ENCODE peak calls at places on chromosomes 1 and 21, in five cellular contexts. One of them, this sample, is unnamed.
A peak's percentile ranks its signal among the peaks of the same experiment; 100 is the strongest.

GRCh38 chr1:207424570-207425131 is 29.5 kb upstream of the CR2 start:
- DNase-seq in colonic mucosa: no peak
- DNase-seq in ovary: no peak
- DNase-seq in prostate gland: no peak
- DNase-seq in OCI-LY7: no peak
- DNase-seq in this sample: no peak

GRCh38 chr1:201538618-201539551 is at the start of gene NAV1:
- DNase-seq in colonic mucosa: peak; percentile 55
- DNase-seq in ovary: peak; percentile 63
- DNase-seq in prostate gland: no peak
- DNase-seq in OCI-LY7: no peak
- DNase-seq in this sample: peak; percentile 70

GRCh38 chr1:187415065-187415464 is 586.3 kb downstream of the PLA2G4A start:
- DNase-seq in colonic mucosa: no peak
- DNase-seq in ovary: no peak
- DNase-seq in prostate gland: no peak
- DNase-seq in OCI-LY7: no peak
- DNase-seq in this sample: no peak

GRCh38 chr1:223358826-223359225 is 5.2 kb downstream of the SUSD4 start:
- DNase-seq in colonic mucosa: no peak
- DNase-seq in ovary: no peak
- DNase-seq in prostate gland: no peak
- DNase-seq in OCI-LY7: no peak
- DNase-seq in this sample: no peak

GRCh38 chr1:30879940-30880339 is 28.6 kb downstream of the SDC3 start:
- DNase-seq in colonic mucosa: no peak
- DNase-seq in ovary: no peak
- DNase-seq in prostate gland: no peak
- DNase-seq in OCI-LY7: no peak
- DNase-seq in this sample: no peak

GRCh38 chr1:9257851-9258250 is 23.3 kb downstream of the H6PD start:
- DNase-seq in colonic mucosa: no peak
- DNase-seq in ovary: no peak
- DNase-seq in prostate gland: no peak
- DNase-seq in OCI-LY7: no peak
- DNase-seq in this sample: no peak

GRCh38 chr1:241532864-241533263 is 686 bp downstream of the KMO start:
- DNase-seq in colonic mucosa: no peak
- DNase-seq in ovary: no peak
- DNase-seq in prostate gland: no peak
- DNase-seq in OCI-LY7: peak; percentile 80
- DNase-seq in this sample: no peak

GRCh38 chr1:198794498-198794897 is 155.7 kb downstream of the PTPRC start:
- DNase-seq in colonic mucosa: no peak
- DNase-seq in ovary: no peak
- DNase-seq in prostate gland: no peak
- DNase-seq in OCI-LY7: no peak
- DNase-seq in this sample: no peak

GRCh38 chr21:23809573-23809972 is 1797.7 kb downstream of the MRPL39 start:
- DNase-seq in colonic mucosa: no peak
- DNase-seq in ovary: no peak
- DNase-seq in prostate gland: no peak
- DNase-seq in OCI-LY7: no peak
- DNase-seq in this sample: no peak

GRCh38 chr1:84294751-84295150 is 6.8 kb upstream of the SAMD13 start:
- DNase-seq in colonic mucosa: no peak
- DNase-seq in ovary: no peak
- DNase-seq in prostate gland: no peak
- DNase-seq in OCI-LY7: no peak
- DNase-seq in this sample: no peak

GRCh38 chr1:112808861-112809684 is 93.9 kb upstream of the PPM1J start:
- DNase-seq in colonic mucosa: peak; percentile 85
- DNase-seq in ovary: peak; percentile 79
- DNase-seq in prostate gland: peak; percentile 57
- DNase-seq in OCI-LY7: peak; percentile 57
- DNase-seq in this sample: peak; percentile 58

GRCh38 chr1:218439541-218440295 is 94.6 kb downstream of the TGFB2 start:
- DNase-seq in colonic mucosa: no peak
- DNase-seq in ovary: no peak
- DNase-seq in prostate gland: peak; percentile 52
- DNase-seq in OCI-LY7: no peak
- DNase-seq in this sample: no peak

GRCh38 chr1:57470028-57470427 is 46.2 kb upstream of the DAB1 start:
- DNase-seq in colonic mucosa: no peak
- DNase-seq in ovary: no peak
- DNase-seq in prostate gland: no peak
- DNase-seq in OCI-LY7: no peak
- DNase-seq in this sample: no peak

GRCh38 chr1:178492341-178492740 is 4.4 kb downstream of the CLEC20A start:
- DNase-seq in colonic mucosa: no peak
- DNase-seq in ovary: no peak
- DNase-seq in prostate gland: no peak
- DNase-seq in OCI-LY7: no peak
- DNase-seq in this sample: no peak

GRCh38 chr1:93814059-93814794 is 64.8 kb downstream of the DNTTIP2 start:
- DNase-seq in colonic mucosa: peak; percentile 69
- DNase-seq in ovary: peak; percentile 39
- DNase-seq in prostate gland: peak; percentile 71
- DNase-seq in OCI-LY7: peak; percentile 85
- DNase-seq in this sample: peak; percentile 67

GRCh38 chr1:155277896-155278688 is 829 bp downstream of the HCN3 start:
- DNase-seq in colonic mucosa: peak; percentile 78
- DNase-seq in ovary: peak; percentile 77
- DNase-seq in prostate gland: peak; percentile 26
- DNase-seq in OCI-LY7: peak; percentile 75
- DNase-seq in this sample: peak; percentile 82

GRCh38 chr21:33657124-33657842 is 15.0 kb downstream of the ITSN1 start:
- DNase-seq in colonic mucosa: peak; percentile 22
- DNase-seq in ovary: no peak
- DNase-seq in prostate gland: no peak
- DNase-seq in OCI-LY7: no peak
- DNase-seq in this sample: no peak

GRCh38 chr1:184456189-184456588 is 69.4 kb downstream of the C1orf21 start:
- DNase-seq in colonic mucosa: no peak
- DNase-seq in ovary: no peak
- DNase-seq in prostate gland: no peak
- DNase-seq in OCI-LY7: no peak
- DNase-seq in this sample: no peak

GRCh38 chr1:244642526-244642925 is 10.4 kb upstream of the DESI2 start:
- DNase-seq in colonic mucosa: no peak
- DNase-seq in ovary: no peak
- DNase-seq in prostate gland: no peak
- DNase-seq in OCI-LY7: no peak
- DNase-seq in this sample: no peak

GRCh38 chr1:163166886-163167555 is 35.7 kb downstream of the RGS5 start:
- DNase-seq in colonic mucosa: no peak
- DNase-seq in ovary: no peak
- DNase-seq in prostate gland: no peak
- DNase-seq in OCI-LY7: no peak
- DNase-seq in this sample: no peak

GRCh38 chr1:232600430-232601258 is 29.3 kb downstream of the SIPA1L2 start:
- DNase-seq in colonic mucosa: no peak
- DNase-seq in ovary: no peak
- DNase-seq in prostate gland: no peak
- DNase-seq in OCI-LY7: peak; percentile 49
- DNase-seq in this sample: no peak

GRCh38 chr1:173255214-173255813 is 48.2 kb upstream of the TNFSF4 start:
- DNase-seq in colonic mucosa: peak; percentile 34
- DNase-seq in ovary: no peak
- DNase-seq in prostate gland: no peak
- DNase-seq in OCI-LY7: peak; percentile 54
- DNase-seq in this sample: peak; percentile 23

GRCh38 chr21:42665484-42665883 is 12.1 kb downstream of the PDE9A start:
- DNase-seq in colonic mucosa: no peak
- DNase-seq in ovary: no peak
- DNase-seq in prostate gland: no peak
- DNase-seq in OCI-LY7: no peak
- DNase-seq in this sample: no peak

GRCh38 chr1:193539731-193540459 is 353.5 kb upstream of the B3GALT2 start:
- DNase-seq in colonic mucosa: no peak
- DNase-seq in ovary: no peak
- DNase-seq in prostate gland: no peak
- DNase-seq in OCI-LY7: peak; percentile 41
- DNase-seq in this sample: no peak

GRCh38 chr1:234270103-234270502 is 103.2 kb upstream of the COA6 start:
- DNase-seq in colonic mucosa: no peak
- DNase-seq in ovary: no peak
- DNase-seq in prostate gland: no peak
- DNase-seq in OCI-LY7: no peak
- DNase-seq in this sample: no peak

GRCh38 chr1:186828612-186829542 is at the start of gene PLA2G4A:
- DNase-seq in colonic mucosa: peak; percentile 67
- DNase-seq in ovary: peak; percentile 49
- DNase-seq in prostate gland: peak; percentile 47
- DNase-seq in OCI-LY7: no peak
- DNase-seq in this sample: no peak

GRCh38 chr1:230379928-230380327 is 46.2 kb downstream of the PGBD5 start:
- DNase-seq in colonic mucosa: no peak
- DNase-seq in ovary: no peak
- DNase-seq in prostate gland: no peak
- DNase-seq in OCI-LY7: no peak
- DNase-seq in this sample: no peak

GRCh38 chr1:35931424-35932157 is 686 bp downstream of the AGO3 start:
- DNase-seq in colonic mucosa: peak; percentile 38
- DNase-seq in ovary: peak; percentile 61
- DNase-seq in prostate gland: peak; percentile 37
- DNase-seq in OCI-LY7: no peak
- DNase-seq in this sample: no peak

GRCh38 chr21:45406801-45407628 is 2.0 kb downstream of the COL18A1 start:
- DNase-seq in colonic mucosa: no peak
- DNase-seq in ovary: peak; percentile 63
- DNase-seq in prostate gland: no peak
- DNase-seq in OCI-LY7: peak; percentile 2
- DNase-seq in this sample: no peak
- H3K4me3 ChIP-seq in colonic mucosa: peak overlapping the region; percentile 43
- H3K4me3 ChIP-seq in ovary: peak overlapping the region; percentile 68
- H3K4me3 ChIP-seq in prostate gland: no peak overlapping the region
- H3K4me3 ChIP-seq in OCI-LY7: no peak overlapping the region
- H3K4me3 ChIP-seq in this sample: no peak overlapping the region

DNA sequence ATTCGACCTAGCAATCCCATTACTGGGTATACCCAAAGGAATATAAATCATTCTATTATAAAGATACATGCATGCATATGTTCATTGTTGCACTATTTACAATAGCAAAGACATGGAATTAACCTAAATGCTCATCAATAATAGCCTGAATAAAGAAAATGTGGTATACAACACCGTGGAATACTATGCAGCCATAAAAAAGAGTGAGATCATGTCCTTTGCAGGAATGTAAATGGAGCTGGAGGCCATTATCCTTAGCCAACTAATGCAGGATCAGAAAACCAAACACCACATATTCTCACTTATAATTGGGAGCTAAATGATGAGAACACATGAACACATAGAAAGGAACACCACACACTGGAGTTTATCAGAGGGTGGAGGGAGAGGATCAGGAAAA is 69.5 kb upstream of the TNR start:
- DNase-seq in colonic mucosa: no peak
- DNase-seq in ovary: no peak
- DNase-seq in prostate gland: no peak
- DNase-seq in OCI-LY7: no peak
- DNase-seq in this sample: no peak
- H3K4me3 ChIP-seq in colonic mucosa: no peak overlapping the region
- H3K4me3 ChIP-seq in ovary: no peak overlapping the region
- H3K4me3 ChIP-seq in prostate gland: no peak overlapping the region
- H3K4me3 ChIP-seq in OCI-LY7: no peak overlapping the region
- H3K4me3 ChIP-seq in this sample: no peak overlapping the region

GRCh38 chr1:6026095-6026809 is 19.4 kb upstream of the KCNAB2 start:
- DNase-seq in colonic mucosa: peak; percentile 90
- DNase-seq in ovary: peak; percentile 47
- DNase-seq in prostate gland: peak; percentile 39
- DNase-seq in OCI-LY7: peak; percentile 93
- DNase-seq in this sample: no peak

GRCh38 chr1:6029351-6029750 is 16.3 kb upstream of the KCNAB2 start:
- DNase-seq in colonic mucosa: no peak
- DNase-seq in ovary: no peak
- DNase-seq in prostate gland: no peak
- DNase-seq in OCI-LY7: no peak
- DNase-seq in this sample: no peak

GRCh38 chr1:6025269-6026094 is 20.2 kb upstream of the KCNAB2 start:
- DNase-seq in colonic mucosa: no peak
- DNase-seq in ovary: no peak
- DNase-seq in prostate gland: no peak
- DNase-seq in OCI-LY7: no peak
- DNase-seq in this sample: no peak

GRCh38 chr1:6028042-6028895 is 17.4 kb upstream of the KCNAB2 start:
- DNase-seq in colonic mucosa: peak; percentile 34
- DNase-seq in ovary: no peak
- DNase-seq in prostate gland: no peak
- DNase-seq in OCI-LY7: no peak
- DNase-seq in this sample: no peak

DNA sequence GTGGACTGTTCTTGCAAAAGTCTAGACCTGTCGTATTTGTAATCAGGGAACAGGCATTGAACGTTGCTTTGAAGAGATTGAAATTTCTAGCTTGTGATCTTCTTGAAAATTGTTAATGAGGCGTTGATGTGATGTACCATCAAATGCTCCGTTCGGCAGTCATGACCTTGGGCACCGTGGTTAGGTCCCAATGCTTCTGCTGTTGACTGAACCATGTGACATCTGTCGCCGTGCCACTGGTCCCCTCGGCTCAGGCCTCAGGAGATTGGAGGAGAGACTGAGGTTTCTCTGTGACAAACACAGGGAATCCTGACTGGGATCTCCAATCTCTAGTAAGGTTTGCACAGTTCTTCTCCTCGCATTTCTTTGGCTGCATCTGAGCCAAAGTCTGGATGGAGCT is 18.1 kb upstream of the KCNAB2 start:
- DNase-seq in colonic mucosa: no peak
- DNase-seq in ovary: no peak
- DNase-seq in prostate gland: no peak
- DNase-seq in OCI-LY7: no peak
- DNase-seq in this sample: no peak
- H3K4me3 ChIP-seq in colonic mucosa: peak overlapping the region; percentile 38
- H3K4me3 ChIP-seq in ovary: no peak overlapping the region
- H3K4me3 ChIP-seq in prostate gland: no peak overlapping the region
- H3K4me3 ChIP-seq in OCI-LY7: peak overlapping the region; percentile 73
- H3K4me3 ChIP-seq in this sample: no peak overlapping the region

DNA sequence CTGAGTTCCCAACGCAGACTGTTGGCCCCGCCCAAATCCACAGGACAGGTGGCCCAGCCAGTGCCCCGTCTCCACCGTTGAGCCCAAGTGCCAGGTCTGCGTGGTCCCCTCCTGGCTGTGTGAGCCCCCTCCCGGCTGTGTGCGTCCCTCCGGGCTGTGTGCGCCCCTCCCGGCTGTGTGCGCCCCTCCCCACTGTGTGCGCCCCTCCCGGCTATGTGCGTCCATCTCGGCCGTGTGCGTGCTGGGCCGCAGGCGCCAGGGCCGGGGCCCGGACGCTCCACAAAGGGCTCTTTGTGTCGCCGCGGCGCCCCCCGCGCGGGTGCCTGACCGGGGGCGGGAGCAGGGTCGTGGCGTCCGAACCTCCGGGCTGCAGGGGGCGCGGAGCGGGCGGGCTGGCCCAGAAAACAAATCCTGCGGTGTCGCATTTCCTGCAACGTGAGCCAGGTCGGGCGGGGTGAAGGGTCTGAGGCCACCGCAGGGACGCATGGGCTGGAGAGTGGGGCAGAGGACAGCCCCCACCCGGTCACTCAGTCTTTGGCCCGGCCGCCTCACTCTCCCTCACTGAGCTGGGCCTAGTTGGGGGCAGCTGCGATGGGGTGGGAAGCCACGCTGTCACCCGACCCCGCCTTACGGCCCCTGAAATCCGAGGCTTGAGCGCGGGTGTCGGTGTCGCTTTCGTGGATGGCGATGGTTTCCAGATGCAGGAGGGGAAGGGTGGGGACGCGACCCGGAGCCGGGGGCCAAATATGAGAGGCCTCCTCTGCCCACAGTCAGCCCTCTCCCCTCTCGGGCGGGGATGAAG is 18.8 kb downstream of the TNFRSF25 start:
- DNase-seq in colonic mucosa: no peak
- DNase-seq in ovary: no peak
- DNase-seq in prostate gland: no peak
- DNase-seq in OCI-LY7: peak; percentile 22
- DNase-seq in this sample: peak; percentile 72
- H3K4me3 ChIP-seq in colonic mucosa: peak overlapping the region; percentile 35
- H3K4me3 ChIP-seq in ovary: no peak overlapping the region
- H3K4me3 ChIP-seq in prostate gland: no peak overlapping the region
- H3K4me3 ChIP-seq in OCI-LY7: peak overlapping the region; percentile 57
- H3K4me3 ChIP-seq in this sample: peak overlapping the region; percentile 42